ENCODE peak calls at places on chromosomes 3 and 15, in ten cellular contexts. C is effector CD4-positive, alpha-beta T cell; D is right cardiac atrium; P is stimulated activated CD4-positive, alpha-beta T cell treated with anti-CD3 and anti-CD28 coated beads, TNF-alpha, amount 100 ng/mL, for 24 hours; M is stimulated activated CD8-positive, alpha-beta memory T cell treated with anti-CD3 and anti-CD28 coated beads, Interleukin-2, amount 100 ng/mL, for 1 hour; O is posterior cingulate gyrus; S is HCEC 1CT; B is sigmoid colon; G is NCI-H1417 treated with DMSO at 0.1 percent for 48 hours; N is neural progenitor cell. J is an unnamed sample.

GRCh38 chr3:195096053-195096452 is 174.9 kb downstream of the XXYLT1 start:
- DNase-seq in C (no peak), D (no peak), P (no peak), M (no peak), O (no peak), S (no peak), B (no peak), G (no peak), N (no peak), J (no peak)

GRCh38 chr15:97759363-97759762 is 201.1 kb upstream of the ARRDC4 start:
- DNase-seq in C (no peak), D (no peak), P (no peak), M (no peak), O (no peak), S (peak; percentile 4), B (no peak), G (no peak), N (no peak), J (no peak)

GRCh38 chr3:112308151-112308911 is 14.3 kb upstream of the SLC9C1 start:
- DNase-seq in C (no peak), D (peak; percentile 47), P (no peak), M (no peak), O (no peak), S (no peak), B (no peak), G (no peak), N (peak; percentile 69), J (no peak)

GRCh38 chr15:69853572-69853971 is 244.1 kb downstream of the TLE3 start:
- DNase-seq in C (no peak), D (no peak), P (no peak), M (no peak), O (no peak), S (peak; percentile 26), B (no peak), G (no peak), N (peak; percentile 10), J (peak; percentile 73)

GRCh38 chr3:14138109-14138877 is 13.4 kb downstream of the TMEM43 start:
- DNase-seq in C (no peak), D (no peak), P (no peak), M (no peak), O (no peak), S (no peak), B (no peak), G (no peak), N (no peak), J (no peak)

GRCh38 chr3:63914312-63914711 is 2.1 kb upstream of the SCAANT1 start:
- DNase-seq in C (no peak), D (peak; percentile 54), P (no peak), M (no peak), O (no peak), S (no peak), B (peak; percentile 81), G (no peak), N (no peak), J (no peak)

GRCh38 chr3:14140668-14141067 is 15.8 kb downstream of the TMEM43 start:
- DNase-seq in C (no peak), D (no peak), P (no peak), M (no peak), O (no peak), S (no peak), B (no peak), G (no peak), N (no peak), J (no peak)

GRCh38 chr3:149588909-149589308 is 68.9 kb downstream of the WWTR1 start:
- DNase-seq in C (no peak), D (no peak), P (no peak), M (no peak), O (no peak), S (no peak), B (no peak), G (no peak), N (no peak), J (no peak)

GRCh38 chr3:14791343-14791945 is 27.3 kb upstream of the FGD5 start:
- DNase-seq in C (peak; percentile 19), D (peak; percentile 85), P (peak; percentile 56), M (peak; percentile 22), O (no peak), S (peak; percentile 17), B (peak; percentile 84), G (no peak), N (peak; percentile 86), J (peak; percentile 34)

GRCh38 chr3:69324362-69325025 is 61.4 kb downstream of the FRMD4B start:
- DNase-seq in C (no peak), D (no peak), P (no peak), M (no peak), O (no peak), S (no peak), B (no peak), G (no peak), N (peak; percentile 45), J (no peak)

GRCh38 chr3:172467170-172467824 is 19.0 kb upstream of the GHSR start:
- DNase-seq in C (no peak), D (no peak), P (no peak), M (no peak), O (no peak), S (peak; percentile 88), B (no peak), G (no peak), N (no peak), J (no peak)

GRCh38 chr15:70062321-70062956 is 35.3 kb downstream of the TLE3 start:
- DNase-seq in C (no peak), D (peak; percentile 88), P (no peak), M (no peak), O (peak; percentile 73), S (no peak), B (peak; percentile 90), G (peak; percentile 73), N (peak; percentile 48), J (no peak)